ENCODE peak calls at places on chromosomes 16 and 17, in four cellular contexts. One of them, this sample, is unnamed.
A peak's percentile ranks its signal among the peaks of the same experiment; 100 is the strongest.

GRCh38 chr16:27748868-27749546 is 199.1 kb downstream of the KATNIP start:
- DNase-seq in K562: peak; percentile 85
- DNase-seq in GM12878: peak; percentile 1
- DNase-seq in H1: no peak
- DNase-seq in this sample: peak; percentile 25

GRCh38 chr16:56643080-56643778 is 4.8 kb downstream of the MT1A start:
- DNase-seq in GM12878: no peak
- DNase-seq in H1: peak; percentile 67
- DNase-seq in K562: peak; percentile 85
- DNase-seq in this sample: peak; percentile 39

GRCh38 chr16:22001591-22001990 is 675 bp upstream of the PDZD9 start:
- DNase-seq in K562: no peak
- DNase-seq in H1: no peak
- DNase-seq in GM12878: no peak
- DNase-seq in this sample: no peak

GRCh38 chr16:85137323-85138072 is 25.2 kb upstream of the CIBAR2 start:
- DNase-seq in GM12878: no peak
- DNase-seq in H1: no peak
- DNase-seq in K562: peak; percentile 76
- DNase-seq in this sample: peak; percentile 87

GRCh38 chr17:61833536-61834203 is 29.7 kb downstream of the BRIP1 start:
- DNase-seq in H1: no peak
- DNase-seq in GM12878: no peak
- DNase-seq in K562: no peak
- DNase-seq in this sample: no peak

GRCh38 chr16:28974437-28975157 is at the start of gene SPNS1:
- DNase-seq in GM12878: peak; percentile 74
- DNase-seq in H1: peak; percentile 95
- DNase-seq in K562: peak; percentile 97
- DNase-seq in this sample: peak; percentile 94

GRCh38 chr17:16211601-16212000 is 3.7 kb downstream of the NCOR1 start:
- DNase-seq in K562: no peak
- DNase-seq in H1: no peak
- DNase-seq in GM12878: no peak
- DNase-seq in this sample: no peak

GRCh38 chr16:23903001-23903414 is 67.2 kb downstream of the PRKCB start:
- DNase-seq in H1: no peak
- DNase-seq in K562: peak; percentile 29
- DNase-seq in GM12878: no peak
- DNase-seq in this sample: no peak

GRCh38 chr17:35586569-35587073 is 501 bp upstream of the AP2B1 start:
- DNase-seq in GM12878: no peak
- DNase-seq in K562: no peak
- DNase-seq in H1: no peak
- DNase-seq in this sample: no peak

GRCh38 chr16:84183572-84183875 is 3.3 kb downstream of the TAF1C start:
- DNase-seq in K562: no peak
- DNase-seq in H1: no peak
- DNase-seq in GM12878: no peak
- DNase-seq in this sample: no peak

GRCh38 chr17:5630434-5630833 is 46.1 kb upstream of the NLRP1 start:
- DNase-seq in GM12878: no peak
- DNase-seq in H1: no peak
- DNase-seq in K562: no peak
- DNase-seq in this sample: no peak

GRCh38 chr17:1936766-1937165 is 88.4 kb downstream of the RTN4RL1 start:
- DNase-seq in H1: no peak
- DNase-seq in GM12878: no peak
- DNase-seq in K562: no peak
- DNase-seq in this sample: no peak
- H4K20me1 ChIP-seq in H1: no peaks in the 10 kb centered on the region
- H4K20me1 ChIP-seq in GM12878: no peaks in the 10 kb centered on the region
- H4K20me1 ChIP-seq in K562: no peaks in the 10 kb centered on the region
- H4K20me1 ChIP-seq in this sample: no peaks in the 10 kb centered on the region

DNA sequence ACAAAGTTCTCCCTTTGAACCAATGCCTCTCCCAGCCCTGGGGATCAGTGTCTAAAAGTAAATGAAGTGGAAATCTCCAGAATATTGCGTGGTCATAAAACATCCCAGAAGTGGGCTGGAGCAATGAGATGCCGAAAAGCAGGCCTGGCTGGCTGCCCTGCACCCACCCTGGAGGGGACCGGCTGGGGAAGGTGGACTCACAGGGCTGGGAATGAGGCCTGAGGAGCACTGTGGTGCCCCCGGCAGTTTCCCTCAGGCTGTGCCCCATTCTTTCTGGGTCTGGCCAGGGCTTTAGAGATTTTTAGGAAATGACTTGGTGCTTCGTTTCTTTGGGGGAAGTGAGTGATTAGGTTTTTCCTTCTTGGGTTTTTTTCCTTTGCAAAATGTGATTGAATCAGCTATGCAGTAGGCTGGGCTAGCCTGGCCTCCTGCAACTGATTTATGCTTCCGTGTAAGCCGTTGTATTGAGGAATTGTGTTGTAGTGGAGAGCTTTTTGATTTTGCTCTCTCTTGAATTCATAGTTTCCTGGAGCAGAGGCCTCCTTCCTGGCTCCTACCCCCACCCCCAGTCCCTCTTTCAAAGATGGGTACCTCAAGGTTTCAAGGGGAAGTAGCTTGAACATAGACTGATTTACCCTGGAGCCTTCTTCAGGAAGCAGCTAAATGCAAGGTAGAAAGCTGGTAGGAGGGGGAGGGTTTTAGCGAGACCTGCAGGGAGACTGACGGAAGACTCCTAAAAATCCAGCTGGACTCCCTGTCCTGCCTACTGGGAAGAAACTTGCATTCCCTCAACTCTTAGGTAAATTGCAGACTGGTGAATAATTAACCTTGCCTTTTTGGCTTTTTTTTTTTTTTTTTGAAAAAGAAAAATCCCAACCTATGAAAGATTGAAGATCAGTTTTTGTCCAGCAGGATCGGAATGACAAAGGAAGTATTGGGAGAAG is 170.3 kb downstream of the RAB11FIP4 start:
- DNase-seq in H1: no peak
- DNase-seq in GM12878: no peak
- DNase-seq in K562: no peak
- DNase-seq in this sample: no peak
- TF ChIP-seq HDAC6 in H1: no peak
- TF ChIP-seq HDAC6 in GM12878: no peak
- TF ChIP-seq HDAC6 in K562: no peak
- TF ChIP-seq HDAC6 in this sample: no peak

GRCh38 chr17:50003916-50004315 is 8.9 kb upstream of the DLX3 start:
- DNase-seq in K562: no peak
- DNase-seq in GM12878: no peak
- DNase-seq in H1: no peak
- DNase-seq in this sample: no peak
- TF ChIP-seq ATF2 in K562: no peak
- TF ChIP-seq ATF2 in GM12878: no peak
- TF ChIP-seq ATF2 in H1: no peak
- TF ChIP-seq ATF2 in this sample: no peak

GRCh38 chr17:57264776-57265175 is 8.5 kb downstream of the MSI2 start:
- DNase-seq in K562: no peak
- DNase-seq in H1: no peak
- DNase-seq in GM12878: no peak
- DNase-seq in this sample: no peak
- H4K20me1 ChIP-seq in K562: no peaks in the 10 kb centered on the region
- H4K20me1 ChIP-seq in H1: peaks cover 27% of the 10 kb centered on the region
- H4K20me1 ChIP-seq in GM12878: no peaks in the 10 kb centered on the region
- H4K20me1 ChIP-seq in this sample: peaks cover 18% of the 10 kb centered on the region

GRCh38 chr16:70495425-70496182 is 27.8 kb downstream of the COG4 start:
- DNase-seq in H1: no peak
- DNase-seq in K562: no peak
- DNase-seq in GM12878: no peak
- DNase-seq in this sample: no peak

GRCh38 chr16:70494777-70495176 is 28.6 kb downstream of the COG4 start:
- DNase-seq in H1: no peak
- DNase-seq in K562: no peak
- DNase-seq in GM12878: no peak
- DNase-seq in this sample: no peak

GRCh38 chr16:70484867-70485266 is 30.5 kb downstream of the FCSK start:
- DNase-seq in K562: no peak
- DNase-seq in GM12878: no peak
- DNase-seq in H1: no peak
- DNase-seq in this sample: no peak

GRCh38 chr16:70493863-70494770 is 29.2 kb downstream of the COG4 start:
- DNase-seq in K562: no peak
- DNase-seq in GM12878: no peak
- DNase-seq in H1: no peak
- DNase-seq in this sample: no peak

GRCh38 chr16:70490261-70490660 is 33.1 kb downstream of the COG4 start:
- DNase-seq in H1: no peak
- DNase-seq in GM12878: no peak
- DNase-seq in K562: no peak
- DNase-seq in this sample: no peak
- TF ChIP-seq HDAC6 in H1: no peak
- TF ChIP-seq HDAC6 in GM12878: no peak
- TF ChIP-seq HDAC6 in K562: no peak
- TF ChIP-seq HDAC6 in this sample: no peak

DNA sequence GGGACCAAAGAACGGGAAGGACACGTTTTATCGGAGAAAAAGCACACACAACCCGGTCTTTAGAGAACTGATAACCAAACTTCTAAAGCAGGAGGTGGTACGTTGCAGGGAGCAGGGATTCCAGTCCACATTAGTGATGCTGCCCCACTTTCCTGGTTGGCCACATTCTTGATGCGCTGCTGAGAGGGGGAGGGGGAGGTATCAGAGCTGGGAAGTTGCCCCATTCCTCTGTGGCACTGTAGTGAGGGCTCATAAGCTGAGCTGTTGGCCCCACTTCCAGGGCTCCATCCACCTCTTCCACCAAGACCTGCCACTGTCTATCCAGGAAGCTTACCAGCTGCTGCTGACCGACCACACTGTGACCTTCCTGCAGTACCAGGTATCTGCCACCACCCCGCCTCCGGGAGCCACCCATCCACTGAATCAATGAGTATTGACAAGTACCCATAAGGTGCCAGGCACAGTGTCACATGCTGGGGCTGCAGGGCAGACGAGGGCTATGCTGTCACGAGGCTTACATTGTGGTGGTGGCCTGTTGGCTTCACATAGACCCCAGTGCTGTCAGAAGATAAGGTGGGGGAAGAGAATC is 1.0 kb downstream of the TSEN54 start:
- DNase-seq in K562: no peak
- DNase-seq in GM12878: no peak
- DNase-seq in H1: no peak
- DNase-seq in this sample: no peak
- TF ChIP-seq ATF2 in K562: no peak
- TF ChIP-seq ATF2 in GM12878: no peak
- TF ChIP-seq ATF2 in H1: no peak
- TF ChIP-seq ATF2 in this sample: no peak

DNA sequence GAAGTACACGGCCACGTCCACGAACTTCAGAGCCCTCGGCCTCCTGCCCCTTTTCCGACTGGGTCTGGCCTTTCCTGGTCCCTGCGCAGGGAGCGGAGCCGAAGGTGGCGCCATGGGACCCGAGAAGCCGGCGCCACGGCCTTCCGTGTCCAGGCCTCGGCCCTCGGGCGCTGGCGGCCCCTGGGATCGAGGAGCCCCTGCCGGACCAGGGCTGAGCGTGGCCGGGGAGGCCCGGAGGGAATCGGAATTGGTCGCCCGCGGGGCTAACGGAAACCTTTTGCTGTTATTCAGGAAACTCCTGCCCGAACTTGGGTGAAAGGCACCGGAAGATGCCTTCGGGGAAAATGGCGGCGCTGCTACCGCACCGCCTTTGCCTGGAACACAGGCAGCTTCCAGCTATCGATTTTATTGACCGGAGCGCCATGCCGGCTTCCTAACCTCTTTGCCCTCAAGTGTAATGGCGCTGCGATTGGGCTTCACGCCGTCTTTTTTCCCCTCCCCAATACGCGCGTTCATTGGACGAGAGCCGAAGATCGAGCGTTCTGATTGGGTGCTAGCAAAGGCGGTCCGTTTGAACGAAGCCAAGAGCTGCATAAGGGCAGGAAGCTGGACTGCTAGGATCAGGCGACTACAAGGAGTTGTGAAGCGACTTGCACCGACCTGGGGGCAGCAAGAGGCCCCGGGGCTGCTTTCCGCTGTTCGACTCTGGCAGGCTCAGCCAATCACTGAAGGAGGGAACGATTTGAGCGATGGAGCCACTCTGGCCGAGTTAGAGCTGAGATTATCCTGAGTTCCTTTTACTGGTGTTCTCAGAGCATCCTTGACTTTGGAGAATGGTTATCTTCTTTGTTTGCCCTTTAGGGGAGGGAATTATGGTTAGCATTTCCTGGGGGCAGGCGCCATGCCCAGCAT is at the start of gene ZNF689:
- DNase-seq in K562: peak; percentile 98
- DNase-seq in H1: peak; percentile 98
- DNase-seq in GM12878: peak; percentile 93
- DNase-seq in this sample: peak; percentile 98
- H4K20me1 ChIP-seq in K562: no peaks in the 10 kb centered on the region
- H4K20me1 ChIP-seq in H1: no peaks in the 10 kb centered on the region
- H4K20me1 ChIP-seq in GM12878: no peaks in the 10 kb centered on the region
- H4K20me1 ChIP-seq in this sample: no peaks in the 10 kb centered on the region